ENCODE peak calls at places on chromosomes 3 and 15, in five cellular contexts. One of them, this sample, is unnamed. For H3K27me3, the result is how much of the 10 kb centered on the place peaks cover.

GRCh38 chr3:160365872-160366522 is 33.0 kb downstream of the IFT80 start:
- DNase-seq in IMR-90: no peak
- DNase-seq in H1: no peak
- DNase-seq in H9: no peak
- DNase-seq in neuronal stem cell: no peak
- DNase-seq in this sample: no peak

GRCh38 chr3:198032445-198032936 is 72.5 kb downstream of the LMLN start:
- DNase-seq in IMR-90: peak
- DNase-seq in H1: no peak
- DNase-seq in H9: peak
- DNase-seq in neuronal stem cell: no peak
- DNase-seq in this sample: no peak

GRCh38 chr3:128196645-128197044 is 43.4 kb downstream of the EEFSEC start:
- DNase-seq in IMR-90: no peak
- DNase-seq in H1: no peak
- DNase-seq in H9: no peak
- DNase-seq in neuronal stem cell: no peak
- DNase-seq in this sample: no peak

GRCh38 chr3:30554317-30554690 is 52.1 kb upstream of the TGFBR2 start:
- DNase-seq in IMR-90: no peak
- DNase-seq in H1: no peak
- DNase-seq in H9: no peak
- DNase-seq in neuronal stem cell: no peak
- DNase-seq in this sample: no peak

GRCh38 chr3:47348411-47349154 is 32.2 kb upstream of the PTPN23 start:
- DNase-seq in IMR-90: no peak
- DNase-seq in H1: no peak
- DNase-seq in H9: no peak
- DNase-seq in neuronal stem cell: no peak
- DNase-seq in this sample: no peak

GRCh38 chr3:52062499-52062898 is 6.1 kb upstream of the DUSP7 start:
- DNase-seq in IMR-90: peak
- DNase-seq in H1: no peak
- DNase-seq in H9: no peak
- DNase-seq in neuronal stem cell: no peak
- DNase-seq in this sample: peak

GRCh38 chr15:50137330-50137761 is 18.3 kb upstream of the ATP8B4 start:
- DNase-seq in IMR-90: peak
- DNase-seq in H1: no peak
- DNase-seq in H9: no peak
- DNase-seq in neuronal stem cell: no peak
- DNase-seq in this sample: peak

GRCh38 chr3:36843065-36844051 is 79.0 kb upstream of the DCLK3 start:
- DNase-seq in IMR-90: peak
- DNase-seq in H1: peak
- DNase-seq in H9: peak
- DNase-seq in neuronal stem cell: peak
- DNase-seq in this sample: peak

GRCh38 chr3:141881702-141882101 is 5.3 kb downstream of the ATP1B3 start:
- DNase-seq in IMR-90: no peak
- DNase-seq in H1: no peak
- DNase-seq in H9: no peak
- DNase-seq in neuronal stem cell: no peak
- DNase-seq in this sample: no peak

GRCh38 chr15:79185199-79185598 is 94.6 kb upstream of the RASGRF1 start:
- DNase-seq in IMR-90: no peak
- DNase-seq in H1: peak
- DNase-seq in H9: peak
- DNase-seq in neuronal stem cell: no peak
- DNase-seq in this sample: no peak

GRCh38 chr3:177195941-177196472 is 1.3 kb downstream of the TBL1XR1 start:
- DNase-seq in IMR-90: no peak
- DNase-seq in H1: no peak
- DNase-seq in H9: no peak
- DNase-seq in neuronal stem cell: peak
- DNase-seq in this sample: peak

GRCh38 chr15:68701886-68702285 is 118.8 kb downstream of the ANP32A start:
- DNase-seq in IMR-90: no peak
- DNase-seq in H1: no peak
- DNase-seq in H9: no peak
- DNase-seq in neuronal stem cell: no peak
- DNase-seq in this sample: no peak

GRCh38 chr3:160343132-160343531 is 55.9 kb downstream of the IFT80 start:
- DNase-seq in IMR-90: peak
- DNase-seq in H1: no peak
- DNase-seq in H9: no peak
- DNase-seq in neuronal stem cell: no peak
- DNase-seq in this sample: peak

GRCh38 chr3:191369081-191370010 is 39.0 kb upstream of the UTS2B start:
- DNase-seq in IMR-90: peak
- DNase-seq in H1: no peak
- DNase-seq in H9: no peak
- DNase-seq in neuronal stem cell: no peak
- DNase-seq in this sample: peak

GRCh38 chr15:48858401-48858800 is 19.5 kb upstream of the EID1 start:
- DNase-seq in IMR-90: peak
- DNase-seq in H1: no peak
- DNase-seq in H9: no peak
- DNase-seq in neuronal stem cell: no peak
- DNase-seq in this sample: peak

GRCh38 chr3:78757734-78758133 is 1010.1 kb downstream of the ROBO1 start:
- DNase-seq in IMR-90: no peak
- DNase-seq in H1: no peak
- DNase-seq in H9: no peak
- DNase-seq in neuronal stem cell: no peak
- DNase-seq in this sample: no peak

GRCh38 chr3:11521167-11521566 is 122.5 kb downstream of the VGLL4 start:
- DNase-seq in IMR-90: no peak
- DNase-seq in H1: no peak
- DNase-seq in H9: no peak
- DNase-seq in neuronal stem cell: no peak
- DNase-seq in this sample: no peak

GRCh38 chr15:50876260-50876988 is 32.1 kb upstream of the AP4E1 start:
- DNase-seq in IMR-90: no peak
- DNase-seq in H1: no peak
- DNase-seq in H9: no peak
- DNase-seq in neuronal stem cell: no peak
- DNase-seq in this sample: no peak

GRCh38 chr3:43256714-43257461 is 29.5 kb upstream of the SNRK start:
- DNase-seq in IMR-90: no peak
- DNase-seq in H1: no peak
- DNase-seq in H9: no peak
- DNase-seq in neuronal stem cell: no peak
- DNase-seq in this sample: no peak

GRCh38 chr15:39770748-39771689 is 11.6 kb downstream of the FSIP1 start:
- DNase-seq in IMR-90: peak
- DNase-seq in H1: no peak
- DNase-seq in H9: no peak
- DNase-seq in neuronal stem cell: no peak
- DNase-seq in this sample: peak

GRCh38 chr3:69329897-69330296 is 56.0 kb downstream of the FRMD4B start:
- DNase-seq in IMR-90: peak
- DNase-seq in H1: no peak
- DNase-seq in H9: no peak
- DNase-seq in neuronal stem cell: no peak
- DNase-seq in this sample: no peak

GRCh38 chr15:23529891-23530290 is 35.6 kb upstream of the MKRN3 start:
- DNase-seq in IMR-90: no peak
- DNase-seq in H1: no peak
- DNase-seq in H9: no peak
- DNase-seq in neuronal stem cell: no peak
- DNase-seq in this sample: no peak

GRCh38 chr3:98013428-98014349 is 21.4 kb downstream of the GABRR3 start:
- DNase-seq in IMR-90: peak
- DNase-seq in H1: no peak
- DNase-seq in H9: no peak
- DNase-seq in neuronal stem cell: no peak
- DNase-seq in this sample: peak

GRCh38 chr15:51004103-51004536 is 90.6 kb downstream of the TNFAIP8L3 start:
- DNase-seq in IMR-90: peak
- DNase-seq in H1: no peak
- DNase-seq in H9: peak
- DNase-seq in neuronal stem cell: no peak
- DNase-seq in this sample: peak

GRCh38 chr3:127417709-127418559 is 130.1 kb upstream of the PRR20G start:
- DNase-seq in IMR-90: no peak
- DNase-seq in H1: peak
- DNase-seq in H9: peak
- DNase-seq in neuronal stem cell: no peak
- DNase-seq in this sample: no peak

DNA sequence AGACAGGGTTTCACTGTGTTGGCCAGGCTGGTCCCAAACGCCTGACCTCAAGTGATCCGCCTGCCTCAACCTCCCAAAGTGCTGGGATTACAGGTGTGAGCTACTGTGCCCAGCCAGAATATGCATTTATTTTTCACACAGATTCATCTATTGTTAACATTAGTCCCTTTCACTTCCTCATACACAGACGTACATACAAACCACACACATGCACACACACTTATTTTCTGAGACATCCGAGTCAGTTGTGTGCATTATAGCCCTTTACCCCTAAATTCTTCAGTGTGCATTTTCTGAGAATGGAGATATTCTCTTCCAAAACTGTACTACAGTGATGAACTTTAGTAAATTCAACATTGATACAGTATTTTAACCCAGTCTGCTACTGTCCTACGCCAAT is 15.0 kb upstream of the MEX3B start:
- DNase-seq in IMR-90: no peak
- DNase-seq in H1: no peak
- DNase-seq in H9: no peak
- DNase-seq in neuronal stem cell: no peak
- DNase-seq in this sample: no peak
- H3K27me3 ChIP-seq in IMR-90: under half
- H3K27me3 ChIP-seq in H1: under half
- H3K27me3 ChIP-seq in H9: under half
- H3K27me3 ChIP-seq in neuronal stem cell: under half
- H3K27me3 ChIP-seq in this sample: half or more

GRCh38 chr15:42575188-42576039 is at the start of gene STARD9:
- DNase-seq in IMR-90: peak
- DNase-seq in H1: peak
- DNase-seq in H9: peak
- DNase-seq in neuronal stem cell: peak
- DNase-seq in this sample: peak
- H2BK5ac ChIP-seq in IMR-90: peak
- H2BK5ac ChIP-seq in H1: no peak
- H2BK5ac ChIP-seq in H9: no peak
- H2BK5ac ChIP-seq in neuronal stem cell: peak
- H2BK5ac ChIP-seq in this sample: no peak

DNA sequence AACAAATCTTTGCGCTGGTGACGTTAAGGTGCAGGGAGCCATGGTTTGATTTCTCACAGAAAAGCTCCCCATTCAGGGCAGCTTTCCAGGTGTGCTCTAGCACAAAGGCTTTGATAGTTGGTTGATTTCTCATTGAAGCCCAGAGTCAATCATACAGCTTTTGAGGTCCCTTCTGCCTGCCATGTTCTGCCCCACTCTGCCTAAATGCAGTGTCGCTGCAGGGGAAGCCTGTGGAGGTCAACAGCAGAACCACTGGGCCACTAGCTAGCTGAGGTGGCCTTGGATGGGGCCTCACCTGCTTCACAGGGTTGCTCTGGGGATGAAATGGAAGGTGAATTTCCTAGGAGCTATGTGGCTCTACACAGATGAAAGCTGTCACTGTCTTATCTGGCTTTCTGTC is 278.3 kb downstream of the TLE3 start:
- DNase-seq in IMR-90: no peak
- DNase-seq in H1: no peak
- DNase-seq in H9: no peak
- DNase-seq in neuronal stem cell: no peak
- DNase-seq in this sample: no peak
- H3K27me3 ChIP-seq in IMR-90: half or more
- H3K27me3 ChIP-seq in H1: under half
- H3K27me3 ChIP-seq in H9: under half
- H3K27me3 ChIP-seq in neuronal stem cell: under half
- H3K27me3 ChIP-seq in this sample: under half

DNA sequence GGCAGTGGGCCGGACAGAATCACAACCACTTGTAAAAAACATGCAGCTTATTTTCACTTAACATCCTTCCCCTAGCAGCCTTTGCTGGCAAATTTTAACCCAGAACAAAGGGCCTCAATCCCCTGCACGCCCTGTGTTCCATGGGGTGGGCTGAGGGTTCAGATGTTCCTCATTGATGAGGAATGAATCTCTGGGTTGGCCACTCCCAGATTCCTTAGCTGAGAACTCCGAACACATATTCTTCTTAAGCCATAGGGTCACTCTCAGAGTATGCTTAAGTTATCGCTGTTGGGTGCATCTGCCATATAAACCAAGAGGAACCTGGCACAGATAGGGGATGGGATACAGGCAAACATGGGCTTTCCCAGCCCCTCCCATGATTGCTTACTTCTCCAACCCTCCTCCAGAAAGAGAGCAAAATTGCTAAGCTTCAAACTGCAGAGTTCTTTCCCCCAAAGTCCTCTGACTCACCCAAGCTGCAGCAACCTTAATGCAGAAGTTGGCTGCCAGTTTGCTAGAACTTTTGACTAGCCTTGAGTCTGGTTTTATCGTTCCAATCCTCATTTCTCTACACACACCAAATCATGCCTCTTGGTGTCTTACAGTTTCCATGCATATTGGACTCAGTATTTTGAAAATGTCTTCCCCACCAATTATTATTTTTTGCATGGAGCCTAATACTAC is 146.8 kb downstream of the CD47 start:
- DNase-seq in IMR-90: peak
- DNase-seq in H1: no peak
- DNase-seq in H9: no peak
- DNase-seq in neuronal stem cell: no peak
- DNase-seq in this sample: no peak
- H2BK5ac ChIP-seq in IMR-90: no peak
- H2BK5ac ChIP-seq in H1: no peak
- H2BK5ac ChIP-seq in H9: no peak
- H2BK5ac ChIP-seq in neuronal stem cell: no peak
- H2BK5ac ChIP-seq in this sample: no peak

DNA sequence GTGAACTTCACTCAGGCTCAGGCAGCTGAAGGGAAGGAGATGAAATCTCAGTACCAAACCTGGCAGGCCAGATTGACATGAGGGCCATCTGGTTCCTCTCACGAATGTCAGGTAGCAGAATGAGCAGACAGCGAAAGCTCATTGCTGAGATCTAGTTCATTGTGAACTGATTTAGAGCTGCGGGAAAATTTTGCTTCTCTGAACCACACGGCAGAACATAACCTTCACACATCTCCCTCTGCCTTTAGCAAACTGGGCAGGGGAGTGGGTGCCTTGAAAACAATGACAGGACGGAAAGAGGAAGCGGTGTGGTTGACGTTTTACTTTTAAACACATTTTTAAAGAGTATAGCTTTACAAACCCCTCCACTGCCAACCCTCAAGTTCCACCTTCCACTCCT is 26.2 kb upstream of the GOLGA8B start:
- DNase-seq in IMR-90: no peak
- DNase-seq in H1: no peak
- DNase-seq in H9: no peak
- DNase-seq in neuronal stem cell: no peak
- DNase-seq in this sample: no peak
- H3K27me3 ChIP-seq in IMR-90: under half
- H3K27me3 ChIP-seq in H1: under half
- H3K27me3 ChIP-seq in H9: under half
- H3K27me3 ChIP-seq in neuronal stem cell: under half
- H3K27me3 ChIP-seq in this sample: under half

GRCh38 chr3:45940781-45941365 is 2.4 kb upstream of the CXCR6 start:
- DNase-seq in IMR-90: no peak
- DNase-seq in H1: no peak
- DNase-seq in H9: no peak
- DNase-seq in neuronal stem cell: no peak
- DNase-seq in this sample: no peak
- H2BK5ac ChIP-seq in IMR-90: no peak
- H2BK5ac ChIP-seq in H1: no peak
- H2BK5ac ChIP-seq in H9: no peak
- H2BK5ac ChIP-seq in neuronal stem cell: no peak
- H2BK5ac ChIP-seq in this sample: no peak

This sample was measured in mesenchymal stem cell.